ENCODE peak calls at places on chromosome 13, in nine cellular contexts. X is BE2C; E is HFF-Myc; I is right atrium auricular region; O is IMR-90; F is HuH-7.5; R is body of pancreas; K is central memory CD4-positive, alpha-beta T cell; U is H9. W is an unnamed sample.

GRCh38 chr13:100646871-100647270 is 27.7 kb downstream of the TMTC4 start:
- DNase-seq in U (no peak), R (no peak), X (no peak), F (no peak), K (no peak), I (no peak), E (no peak), O (no peak), W (no peak)

GRCh38 chr13:102311433-102311796 is 90.4 kb downstream of the FGF14 start:
- DNase-seq in R (no peak), E (no peak), I (no peak), O (no peak), K (no peak), X (no peak), U (no peak), F (no peak), W (no peak)

GRCh38 chr13:51328488-51328887 is 11.0 kb upstream of the SERPINE3 start:
- DNase-seq in X (peak; percentile 26), R (no peak), U (peak; percentile 94), I (peak; percentile 43), O (no peak), K (no peak), F (no peak), E (no peak), W (no peak)

GRCh38 chr13:52850396-52851152 is 2.1 kb upstream of the PCDH8 start:
- DNase-seq in U (peak; percentile 93), O (peak; percentile 7), K (no peak), E (no peak), F (peak; percentile 83), X (peak; percentile 68), R (peak; percentile 65), I (peak; percentile 68), W (peak; percentile 75)

GRCh38 chr13:95355491-95355890 is 54.2 kb upstream of the ABCC4 start:
- DNase-seq in X (no peak), F (no peak), K (no peak), O (peak; percentile 78), I (no peak), U (no peak), R (no peak), E (no peak), W (no peak)

GRCh38 chr13:50677687-50678463 is 165.6 kb downstream of the DLEU7 start:
- DNase-seq in I (no peak), U (no peak), R (no peak), E (no peak), X (peak; percentile 16), F (no peak), K (no peak), O (peak; percentile 11), W (no peak)

GRCh38 chr13:101838305-101838835 is 385.9 kb downstream of the ITGBL1 start:
- DNase-seq in U (no peak), K (no peak), E (no peak), I (no peak), O (peak; percentile 1), F (no peak), X (no peak), R (no peak), W (no peak)

GRCh38 chr13:106565127-106565775 is 2.7 kb downstream of the ARGLU1 start:
- DNase-seq in O (no peak), X (no peak), K (no peak), I (no peak), U (no peak), R (no peak), E (no peak), F (no peak), W (no peak)

GRCh38 chr13:46050771-46051170 is 1.8 kb downstream of the ZC3H13 start:
- DNase-seq in I (no peak), R (no peak), X (no peak), K (no peak), E (no peak), F (no peak), U (no peak), O (no peak), W (no peak)

GRCh38 chr13:113996912-113997745 is 23.3 kb upstream of the C13orf46 start:
- DNase-seq in X (no peak), E (no peak), K (no peak), O (no peak), U (no peak), I (no peak), R (peak; percentile 4), F (no peak), W (no peak)

GRCh38 chr13:106534844-106535551 is 464 bp downstream of the EFNB2 start:
- DNase-seq in E (no peak), R (peak; percentile 25), K (peak; percentile 17), X (peak; percentile 35), I (no peak), O (peak; percentile 16), F (no peak), U (no peak), W (no peak)

GRCh38 chr13:73324842-73325241 is 266.0 kb downstream of the KLF5 start:
- DNase-seq in O (no peak), K (no peak), I (no peak), E (no peak), U (no peak), R (no peak), F (no peak), X (no peak), W (no peak)

GRCh38 chr13:33224686-33225085 is 60.9 kb downstream of the STARD13 start:
- DNase-seq in R (no peak), U (no peak), E (no peak), X (no peak), K (no peak), O (peak; percentile 60), I (no peak), F (no peak), W (no peak)